ENCODE peak calls at places on chromosomes 6 and 20, in nine cellular contexts. V is smooth muscle cell of the brain vasculature; D is mucosa of gallbladder; N is Karpas-422; U is effector CD8-positive, alpha-beta T cell; R is Right ventricle myocardium superior; S is nephron progenitor cell; Q is lower leg skin; A is stimulated activated CD8-positive, alpha-beta memory T cell treated with anti-CD3 and anti-CD28 coated beads, Interleukin-2, amount 100 ng/mL, for 1 hour. B is an unnamed sample.

GRCh38 chr6:36755435-36756348 is 58.1 kb downstream of the RAB44 start:
- DNase-seq in V (no peak), D (no peak), N (no peak), U (no peak), R (no peak), S (no peak), Q (no peak), A (peak), B (no peak)

GRCh38 chr6:129621252-129621651 is 88.7 kb downstream of the ARHGAP18 start:
- DNase-seq in V (no peak), D (no peak), N (peak), U (no peak), R (no peak), S (no peak), Q (no peak), A (no peak), B (no peak)

GRCh38 chr6:26366504-26366903 is 1.5 kb downstream of the BTN3A2 start:
- DNase-seq in V (no peak), D (no peak), N (peak), U (no peak), R (no peak), S (no peak), Q (no peak), A (no peak), B (no peak)

GRCh38 chr20:41004561-41005360 is 23.9 kb upstream of the TOP1 start:
- DNase-seq in V (no peak), D (no peak), N (peak), U (no peak), R (no peak), S (no peak), Q (peak), A (no peak), B (peak)

GRCh38 chr6:81987293-81987692 is 234.8 kb upstream of the TENT5A start:
- DNase-seq in V (no peak), D (no peak), N (no peak), U (no peak), R (no peak), S (no peak), Q (no peak), A (no peak), B (no peak)

GRCh38 chr6:135159531-135159930 is 21.6 kb upstream of the MYB start:
- DNase-seq in V (no peak), D (no peak), N (no peak), U (no peak), R (no peak), S (no peak), Q (no peak), A (no peak), B (no peak)

GRCh38 chr6:4271761-4272505 is 136.6 kb upstream of the ECI2 start:
- DNase-seq in V (no peak), D (no peak), N (no peak), U (no peak), R (no peak), S (no peak), Q (no peak), A (no peak), B (no peak)

GRCh38 chr6:38143191-38144154 is 323.9 kb downstream of the ZFAND3 start:
- DNase-seq in V (no peak), D (no peak), N (no peak), U (no peak), R (no peak), S (no peak), Q (no peak), A (no peak), B (peak)

GRCh38 chr6:160139420-160139851 is 17.8 kb downstream of the SLC22A1 start:
- DNase-seq in V (peak), D (no peak), N (no peak), U (no peak), R (no peak), S (no peak), Q (peak), A (no peak), B (no peak)

GRCh38 chr6:140623498-140623897 is 1249.0 kb upstream of the CITED2 start:
- DNase-seq in V (no peak), D (no peak), N (no peak), U (no peak), R (no peak), S (no peak), Q (no peak), A (no peak), B (no peak)

GRCh38 chr20:2757969-2758368 is 42.5 kb downstream of the CPXM1 start:
- DNase-seq in V (no peak), D (no peak), N (no peak), U (no peak), R (no peak), S (no peak), Q (peak), A (no peak), B (no peak)

GRCh38 chr6:157943249-157943963 is 38.3 kb upstream of the SYNJ2 start:
- DNase-seq in V (no peak), D (no peak), N (no peak), U (no peak), R (no peak), S (no peak), Q (peak), A (no peak), B (no peak)

GRCh38 chr6:34792605-34793500 is 970 bp downstream of the BLTP3A start:
- DNase-seq in V (no peak), D (peak), N (peak), U (no peak), R (no peak), S (peak), Q (peak), A (no peak), B (peak)

GRCh38 chr6:10221186-10221585 is 193.7 kb downstream of the TFAP2A start:
- DNase-seq in V (no peak), D (no peak), N (no peak), U (no peak), R (no peak), S (no peak), Q (no peak), A (no peak), B (no peak)

GRCh38 chr20:55437778-55438417 is 567.4 kb downstream of the CBLN4 start:
- DNase-seq in V (no peak), D (no peak), N (no peak), U (no peak), R (no peak), S (no peak), Q (no peak), A (no peak), B (no peak)

GRCh38 chr6:24927985-24928735 is 7.6 kb downstream of the RIPOR2 start:
- DNase-seq in V (no peak), D (no peak), N (no peak), U (no peak), R (no peak), S (no peak), Q (no peak), A (no peak), B (no peak)

GRCh38 chr20:46914789-46915359 is 20.2 kb downstream of the EYA2 start:
- DNase-seq in V (no peak), D (no peak), N (no peak), U (no peak), R (peak), S (no peak), Q (no peak), A (no peak), B (no peak)

GRCh38 chr20:25356294-25356933 is 34.2 kb downstream of the ABHD12 start:
- DNase-seq in V (no peak), D (no peak), N (no peak), U (no peak), R (no peak), S (no peak), Q (no peak), A (no peak), B (peak)

GRCh38 chr20:19932170-19932667 is 84.9 kb upstream of the NAA20 start:
- DNase-seq in V (no peak), D (peak), N (no peak), U (no peak), R (peak), S (no peak), Q (no peak), A (no peak), B (no peak)

GRCh38 chr6:6784514-6785162 is 196.1 kb downstream of the LY86 start:
- DNase-seq in V (no peak), D (no peak), N (no peak), U (no peak), R (no peak), S (no peak), Q (no peak), A (no peak), B (no peak)

GRCh38 chr6:160362556-160362955 is 14.4 kb downstream of the SLC22A3 start:
- DNase-seq in V (no peak), D (no peak), N (no peak), U (no peak), R (no peak), S (no peak), Q (no peak), A (no peak), B (no peak)

GRCh38 chr6:123810214-123810613 is 6.5 kb downstream of the NKAIN2 start:
- DNase-seq in V (no peak), D (no peak), N (no peak), U (no peak), R (no peak), S (no peak), Q (no peak), A (no peak), B (no peak)